ENCODE peak calls at places on chromosomes 11 and 22, in six cellular contexts. Y, Z, G, U, H and B are unnamed samples.

GRCh38 chr11:5225480-5225871 is 1.4 kb downstream of the HBB start:
- DNase-seq in Y (no peak), G (no peak), H (no peak), U (no peak), Z (no peak), B (no peak)

GRCh38 chr11:11813288-11813962 is 28.3 kb upstream of the USP47 start:
- DNase-seq in G (peak; percentile 97), U (peak; percentile 89), Y (peak; percentile 96), Z (no peak), H (no peak), B (no peak)

GRCh38 chr22:29260031-29260560 is 7.7 kb downstream of the RHBDD3 start:
- DNase-seq in H (no peak), Z (no peak), G (no peak), U (no peak), Y (no peak), B (no peak)

GRCh38 chr11:12871788-12872321 is 137.3 kb upstream of the RASSF10 start:
- DNase-seq in Y (no peak), Z (no peak), G (peak; percentile 42), U (peak; percentile 29), H (no peak), B (no peak)

GRCh38 chr22:44449061-44449682 is 48.9 kb downstream of the RTL6 start:
- DNase-seq in G (peak; percentile 93), U (no peak), Z (no peak), H (no peak), Y (peak; percentile 78), B (no peak)

GRCh38 chr11:76785513-76785912 is 2.4 kb downstream of the TSKU start:
- DNase-seq in U (no peak), H (no peak), Y (no peak), Z (no peak), G (no peak), B (no peak)

GRCh38 chr22:40560551-40560950 is 76.0 kb downstream of the MRTFA start:
- DNase-seq in H (no peak), Y (no peak), G (peak; percentile 65), Z (no peak), U (peak; percentile 59), B (no peak)

GRCh38 chr11:102530558-102530957 is at the start of gene MMP7:
- DNase-seq in U (no peak), G (peak; percentile 57), Y (peak; percentile 56), Z (no peak), H (no peak), B (no peak)

GRCh38 chr11:117420598-117420997 is 92.9 kb downstream of the CEP164 start:
- DNase-seq in Y (no peak), U (no peak), G (no peak), H (no peak), Z (no peak), B (no peak)

GRCh38 chr11:86795962-86796361 is 4.4 kb upstream of the PRSS23 start:
- DNase-seq in U (no peak), H (no peak), Z (no peak), Y (no peak), G (no peak), B (no peak)

GRCh38 chr11:128920651-128921050 is 22.0 kb downstream of the TP53AIP1 start:
- DNase-seq in H (no peak), Z (no peak), G (no peak), U (no peak), Y (no peak), B (no peak)

GRCh38 chr11:33598426-33599069 is 102.1 kb downstream of the C11orf91 start:
- DNase-seq in Z (peak; percentile 29), G (no peak), H (no peak), U (no peak), Y (no peak), B (peak; percentile 41)

GRCh38 chr11:134276396-134277175 is 407 bp downstream of the GLB1L3 start:
- DNase-seq in Z (no peak), U (no peak), H (no peak), G (no peak), Y (no peak), B (peak; percentile 58)

GRCh38 chr11:96713301-96713700 is 323.5 kb downstream of the JRKL start:
- DNase-seq in Y (no peak), H (no peak), Z (no peak), U (no peak), G (no peak), B (no peak)

GRCh38 chr11:91394073-91394717 is 830.4 kb upstream of the FAT3 start:
- DNase-seq in Z (no peak), U (no peak), H (no peak), Y (no peak), G (no peak), B (no peak)
- H2AFZ ChIP-seq in Z (no peak overlapping the region), U (no peak overlapping the region), H (no peak overlapping the region), Y (no peak overlapping the region), G (no peak overlapping the region), B (no peak overlapping the region)

DNA sequence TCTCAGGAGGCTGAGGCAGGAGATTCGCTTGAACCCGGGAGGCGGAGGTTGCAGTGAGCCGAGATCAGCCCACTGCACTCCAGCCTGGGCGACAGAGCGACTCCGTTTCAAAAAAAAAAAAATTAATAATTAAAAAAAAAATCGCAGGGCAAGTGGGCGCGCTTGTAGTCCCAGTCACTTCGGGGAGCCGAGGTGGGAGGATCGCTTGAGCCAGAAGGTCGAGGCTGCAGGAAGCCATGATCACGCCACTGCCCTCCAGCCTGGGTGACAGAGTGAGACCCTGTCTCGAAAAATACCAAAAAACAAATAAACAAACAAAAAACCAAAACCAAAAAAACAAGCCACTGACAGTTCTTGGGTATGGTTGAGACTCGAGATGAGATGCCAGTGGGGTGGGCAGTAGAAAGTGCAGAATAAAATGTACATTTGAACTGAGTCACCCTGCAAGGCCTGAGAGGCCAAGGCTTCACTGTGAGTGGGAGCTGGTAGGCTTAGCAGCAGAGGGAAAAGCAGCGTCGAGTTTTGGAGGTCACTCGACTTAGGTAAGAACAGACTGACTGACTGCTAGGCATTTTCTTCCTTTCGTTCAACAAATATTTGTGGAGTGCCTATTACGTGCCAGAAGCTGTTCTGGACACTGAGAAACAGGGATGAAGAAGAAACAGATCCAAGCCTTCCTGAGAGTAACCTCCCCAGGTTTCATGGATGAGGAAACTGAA is 623 bp upstream of the LDHA start:
- DNase-seq in U (no peak), Y (no peak), H (no peak), Z (no peak), G (no peak), B (no peak)
- H3K4ac ChIP-seq in U (no peak overlapping the region), Y (peak overlapping the region; percentile 57), H (no peak overlapping the region), Z (no peak overlapping the region), G (peak overlapping the region; percentile 77), B (no peak overlapping the region)

DNA sequence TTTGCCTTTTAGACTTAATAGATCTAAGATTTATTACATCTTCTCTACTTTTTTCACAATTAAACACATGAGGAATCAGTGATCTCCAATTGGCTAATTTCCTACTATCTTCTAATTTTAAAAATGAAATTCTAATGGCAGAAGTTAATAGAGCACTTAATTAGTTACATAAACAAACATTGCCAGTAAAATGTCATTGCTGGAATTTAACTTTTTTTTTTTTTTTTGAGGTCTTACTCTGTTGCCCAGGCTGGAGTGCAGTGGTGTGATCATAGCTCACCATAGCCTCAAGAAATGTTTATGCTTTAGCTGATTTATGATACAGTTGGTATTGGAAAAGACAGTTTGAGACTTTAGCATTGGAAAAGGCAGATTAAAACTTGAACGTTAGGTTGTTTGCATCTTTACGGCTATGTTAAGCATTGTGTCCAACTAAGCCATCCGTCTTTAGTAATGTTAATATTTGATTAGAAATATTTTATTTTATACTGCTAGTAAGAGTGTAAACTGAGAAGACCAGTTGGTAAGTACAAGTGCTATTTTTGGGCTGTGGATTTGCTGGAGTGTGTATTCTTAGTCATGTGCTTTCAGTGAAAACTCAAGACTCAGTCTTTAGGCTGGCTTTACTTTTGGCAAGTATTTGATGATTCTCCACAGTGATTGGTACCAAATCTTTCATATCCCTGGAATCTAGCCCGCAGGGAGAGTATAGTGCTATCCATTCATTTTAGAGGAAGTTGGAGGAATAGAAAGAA is 4.4 kb downstream of the ANO5 start:
- DNase-seq in G (no peak), Y (no peak), Z (no peak), H (no peak), U (no peak), B (no peak)
- H2AFZ ChIP-seq in G (no peak overlapping the region), Y (no peak overlapping the region), Z (no peak overlapping the region), H (no peak overlapping the region), U (no peak overlapping the region), B (no peak overlapping the region)

GRCh38 chr22:35972559-35972958 is 56.1 kb downstream of the RBFOX2 start:
- DNase-seq in G (no peak), U (no peak), H (no peak), Z (no peak), Y (peak; percentile 38), B (no peak)

GRCh38 chr22:35970601-35971417 is 57.8 kb downstream of the RBFOX2 start:
- DNase-seq in H (no peak), Y (no peak), G (no peak), Z (no peak), U (no peak), B (no peak)

GRCh38 chr22:35967046-35967397 is 61.6 kb downstream of the RBFOX2 start:
- DNase-seq in G (no peak), Y (no peak), Z (no peak), U (no peak), H (no peak), B (no peak)

GRCh38 chr22:35973388-35973787 is 55.2 kb downstream of the RBFOX2 start:
- DNase-seq in Y (no peak), Z (no peak), H (no peak), G (no peak), U (peak; percentile 36), B (no peak)

GRCh38 chr22:35971418-35972119 is 57.1 kb downstream of the RBFOX2 start:
- DNase-seq in U (no peak), Z (no peak), Y (peak; percentile 87), H (no peak), G (peak; percentile 93), B (no peak)
- H3K4ac ChIP-seq in U (no peak overlapping the region), Z (no peak overlapping the region), Y (no peak overlapping the region), H (no peak overlapping the region), G (peak overlapping the region; percentile 74), B (no peak overlapping the region)